ENCODE peak calls at places on chromosomes 5 and 9, in ten cellular contexts. V is stimulated activated CD8-positive, alpha-beta memory T cell treated with anti-CD3 and anti-CD28 coated beads, Interleukin-15, amount 100 ng/mL, for 24 hours; C is breast epithelium; X is GM03348; D is fibroblast of the aortic adventitia; M is HCEC 1CT; T is T-helper 2 cell; H is NCI-H1436 treated with DMSO at 0.1 percent for 48 hours; L is thyroid gland; W is NCI-H1092 treated with DMSO at 0.1 percent for 48 hours. K is an unnamed sample.

GRCh38 chr9:31146485-31147166 is 1237.8 kb upstream of the ACO1 start:
- DNase-seq in V (no peak), C (no peak), X (no peak), D (no peak), M (no peak), T (no peak), H (no peak), L (no peak), W (no peak), K (no peak)

GRCh38 chr5:673140-673836 is 19.9 kb downstream of the TPPP start:
- DNase-seq in V (no peak), C (no peak), X (no peak), D (no peak), M (no peak), T (no peak), H (no peak), L (no peak), W (no peak), K (no peak)

GRCh38 chr5:137164961-137165360 is 334.2 kb downstream of the SPOCK1 start:
- DNase-seq in V (no peak), C (no peak), X (no peak), D (no peak), M (no peak), T (no peak), H (no peak), L (no peak), W (no peak), K (no peak)

GRCh38 chr5:107553063-107553676 is 117.6 kb downstream of the EFNA5 start:
- DNase-seq in V (no peak), C (no peak), X (no peak), D (peak; percentile 28), M (no peak), T (no peak), H (no peak), L (no peak), W (peak; percentile 8), K (no peak)

GRCh38 chr5:132747064-132747692 is at the start of gene CCNI2:
- DNase-seq in V (peak; percentile 21), C (peak; percentile 19), X (peak; percentile 35), D (no peak), M (no peak), T (peak; percentile 68), H (no peak), L (peak; percentile 33), W (no peak), K (no peak)

GRCh38 chr5:9544502-9545300 is 1.2 kb downstream of the SEMA5A start:
- DNase-seq in V (peak; percentile 31), C (peak; percentile 79), X (peak; percentile 88), D (peak; percentile 83), M (peak; percentile 83), T (no peak), H (no peak), L (peak; percentile 85), W (peak; percentile 25), K (peak; percentile 83)

GRCh38 chr5:142872217-142872616 is 102.0 kb downstream of the ARHGAP26 start:
- DNase-seq in V (no peak), C (no peak), X (no peak), D (no peak), M (no peak), T (no peak), H (no peak), L (no peak), W (no peak), K (no peak)

GRCh38 chr5:82719368-82719767 is 357.8 kb downstream of the TMEM167A start:
- DNase-seq in V (no peak), C (no peak), X (no peak), D (peak; percentile 17), M (no peak), T (no peak), H (no peak), L (no peak), W (no peak), K (peak; percentile 78)